ENCODE peak calls at places on chromosome X, in nine cellular contexts. R, P, W, T, S, I, J, X and B are unnamed samples. For H3K36me3, the result is how much of the 10 kb centered on the place peaks cover.

GRCh38 chrX:121851033-121851432 is 803.6 kb downstream of the GLUD2 start:
- DNase-seq in R (no peak), P (no peak), W (no peak), T (no peak), S (no peak), I (no peak), J (no peak), X (no peak), B (no peak)

GRCh38 chrX:149494844-149495565 is 10.1 kb downstream of the IDS start:
- DNase-seq in R (no peak), P (no peak), W (no peak), T (peak), S (no peak), I (no peak), J (no peak), X (no peak), B (no peak)

GRCh38 chrX:150692296-150692695 is 900 bp upstream of the MTMR1 start:
- DNase-seq in R (no peak), P (no peak), W (no peak), T (no peak), S (no peak), I (no peak), J (no peak), X (no peak), B (no peak)

GRCh38 chrX:152632445-152633097 is 5.1 kb upstream of the GABRQ start:
- DNase-seq in R (peak), P (no peak), W (peak), T (no peak), S (no peak), I (peak), J (peak), X (no peak), B (peak)

GRCh38 chrX:138648570-138648969 is 62.9 kb downstream of the FGF13 start:
- DNase-seq in R (no peak), P (no peak), W (no peak), T (no peak), S (no peak), I (no peak), J (no peak), X (no peak), B (no peak)

GRCh38 chrX:124863303-124863702 is 456.4 kb upstream of the TEX13C start:
- DNase-seq in R (no peak), P (no peak), W (no peak), T (no peak), S (no peak), I (no peak), J (no peak), X (no peak), B (no peak)

GRCh38 chrX:38045697-38046096 is 39.3 kb downstream of the SYTL5 start:
- DNase-seq in R (no peak), P (no peak), W (peak), T (no peak), S (no peak), I (no peak), J (peak), X (no peak), B (no peak)

GRCh38 chrX:21728276-21728968 is 29.5 kb downstream of the SMPX start:
- DNase-seq in R (no peak), P (no peak), W (no peak), T (no peak), S (no peak), I (no peak), J (no peak), X (no peak), B (no peak)

GRCh38 chrX:148732743-148733142 is 232.3 kb downstream of the AFF2 start:
- DNase-seq in R (no peak), P (no peak), W (no peak), T (no peak), S (no peak), I (no peak), J (no peak), X (no peak), B (no peak)

GRCh38 chrX:11367609-11368430 is 74.6 kb downstream of the AMELX start:
- DNase-seq in R (no peak), P (no peak), W (no peak), T (no peak), S (no peak), I (no peak), J (no peak), X (no peak), B (no peak)

GRCh38 chrX:768596-768995 is 138.0 kb downstream of the SHOX start:
- DNase-seq in R (no peak), P (no peak), W (peak), T (no peak), S (no peak), I (no peak), J (no peak), X (no peak), B (no peak)

GRCh38 chrX:93874554-93874953 is 200.5 kb downstream of the FAM133A start:
- DNase-seq in R (no peak), P (no peak), W (no peak), T (no peak), S (no peak), I (no peak), J (no peak), X (no peak), B (no peak)
- TF ChIP-seq CTCF in R (peak), P (no peak), W (no peak), T (no peak), S (no peak), I (peak), J (peak), X (peak), B (no peak)

DNA sequence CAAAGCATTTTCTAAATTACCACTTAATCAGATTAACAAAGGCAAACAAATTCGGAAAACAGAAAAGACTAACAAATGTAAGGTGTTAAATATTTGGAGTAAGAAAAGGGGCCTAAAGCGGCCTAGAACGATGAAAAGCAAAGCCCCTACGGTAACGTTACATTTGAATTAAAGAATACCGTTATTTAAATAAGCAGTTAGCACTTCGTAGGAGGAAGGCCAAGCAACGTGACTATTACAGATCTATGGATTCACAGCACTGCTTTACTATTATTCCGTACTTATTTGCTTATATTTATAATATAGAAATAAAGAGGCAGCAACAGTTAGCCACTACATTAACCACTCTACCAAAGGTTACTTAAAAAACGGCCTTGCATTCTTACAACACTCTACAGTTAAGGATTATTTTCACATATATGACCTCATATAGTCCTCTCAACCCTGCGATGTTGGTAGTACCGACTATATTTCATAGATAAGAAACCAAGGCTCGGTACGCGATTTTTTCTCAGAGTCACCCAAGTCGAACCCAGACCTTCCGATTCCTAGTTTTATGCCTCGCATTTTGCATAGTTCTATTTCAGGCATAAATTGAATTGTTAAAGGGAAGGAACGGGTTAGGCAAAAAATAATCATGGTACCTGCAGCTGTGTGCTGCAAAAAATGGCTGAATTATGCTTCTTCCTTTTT is 2.9 kb downstream of the KLHL15 start:
- DNase-seq in R (no peak), P (no peak), W (no peak), T (no peak), S (no peak), I (no peak), J (no peak), X (no peak), B (no peak)
- H3K4me3 ChIP-seq in R (peak), P (peak), W (peak), T (peak), S (peak), I (peak), J (peak), X (peak), B (peak)

GRCh38 chrX:18640686-18641085 is 31.2 kb downstream of the RS1 start:
- DNase-seq in R (no peak), P (no peak), W (no peak), T (peak), S (no peak), I (no peak), J (no peak), X (no peak), B (no peak)
- H3K36me3 ChIP-seq in R (under half), P (under half), W (under half), T (under half), S (under half), I (under half), J (under half), X (under half), B (under half)

GRCh38 chrX:98448524-98448923 is 1564.8 kb downstream of the RPA4 start:
- DNase-seq in R (no peak), P (no peak), W (no peak), T (no peak), S (no peak), I (no peak), J (no peak), X (no peak), B (no peak)

GRCh38 chrX:98452456-98452855 is 1568.7 kb downstream of the RPA4 start:
- DNase-seq in R (no peak), P (no peak), W (no peak), T (no peak), S (no peak), I (no peak), J (no peak), X (no peak), B (no peak)
- TF ChIP-seq CTCF in R (no peak), P (no peak), W (no peak), T (no peak), S (no peak), I (no peak), J (no peak), X (no peak), B (no peak)

GRCh38 chrX:44974462-44974861 is 101.5 kb downstream of the KDM6A start:
- DNase-seq in R (no peak), P (no peak), W (no peak), T (no peak), S (no peak), I (no peak), J (no peak), X (no peak), B (no peak)

GRCh38 chrX:44973420-44973932 is 100.5 kb downstream of the KDM6A start:
- DNase-seq in R (no peak), P (no peak), W (no peak), T (no peak), S (no peak), I (no peak), J (no peak), X (no peak), B (no peak)

GRCh38 chrX:44971674-44972073 is 98.7 kb downstream of the KDM6A start:
- DNase-seq in R (no peak), P (no peak), W (peak), T (no peak), S (no peak), I (no peak), J (no peak), X (no peak), B (no peak)

GRCh38 chrX:44970709-44971108 is 97.7 kb downstream of the KDM6A start:
- DNase-seq in R (no peak), P (no peak), W (no peak), T (no peak), S (no peak), I (no peak), J (no peak), X (no peak), B (no peak)

DNA sequence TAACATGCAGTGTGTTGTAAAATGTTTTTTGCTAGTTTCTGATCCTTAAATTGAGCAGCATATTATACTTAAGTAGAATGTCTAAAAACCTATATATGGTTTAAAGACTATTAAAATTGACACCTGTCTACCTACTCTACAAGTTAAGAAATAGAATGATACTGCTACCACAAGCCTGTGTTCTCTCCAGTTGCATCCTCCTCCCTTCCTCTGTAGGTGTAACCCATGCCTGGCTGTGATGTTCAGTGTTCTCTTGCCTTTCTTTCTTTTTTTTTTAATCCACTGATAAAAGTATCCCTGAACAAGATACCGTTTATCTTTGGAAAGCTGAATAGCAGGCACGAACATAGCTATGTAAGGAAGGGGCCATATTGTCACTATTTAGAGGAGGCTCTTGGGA is 99.1 kb downstream of the KDM6A start:
- DNase-seq in R (no peak), P (no peak), W (no peak), T (no peak), S (no peak), I (no peak), J (no peak), X (no peak), B (no peak)
- H3K4me3 ChIP-seq in R (no peak), P (no peak), W (no peak), T (no peak), S (no peak), I (peak), J (no peak), X (no peak), B (no peak)

DNA sequence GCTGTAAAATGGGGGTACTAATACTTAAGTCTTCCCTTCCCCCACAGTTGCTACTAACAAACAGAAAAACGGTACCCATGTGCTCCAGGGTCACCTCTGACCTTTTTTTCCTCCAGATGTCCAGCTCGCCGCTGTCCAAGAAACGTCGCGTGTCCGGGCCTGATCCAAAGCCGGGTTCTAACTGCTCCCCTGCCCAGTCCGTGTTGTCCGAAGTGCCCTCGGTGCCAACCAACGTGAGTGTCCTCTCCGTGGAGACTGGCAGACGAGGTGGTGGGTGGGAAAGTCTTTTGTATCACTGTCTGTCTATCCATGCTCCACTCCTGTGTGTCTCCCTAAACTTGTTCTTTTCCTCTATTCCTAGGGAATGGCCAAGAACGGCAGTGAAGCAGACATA is 5.1 kb downstream of the UBA1 start:
- DNase-seq in R (no peak), P (no peak), W (no peak), T (no peak), S (no peak), I (no peak), J (no peak), X (no peak), B (no peak)
- H3K36me3 ChIP-seq in R (under half), P (under half), W (under half), T (under half), S (under half), I (under half), J (under half), X (half or more), B (under half)